ENCODE peak calls at places on chromosomes 4 and X, in six cellular contexts. One of them, this sample, is unnamed.

GRCh38 chr4:83436680-83437079 is 18.9 kb downstream of the HELQ start:
- DNase-seq in fibroblast of lung: no peak
- DNase-seq in T-cell: no peak
- DNase-seq in astrocyte of the spinal cord: no peak
- DNase-seq in GDM1: no peak
- DNase-seq in stimulated activated CD8-positive, alpha-beta memory T cell treated with anti-CD3 and anti-CD28 coated beads, Interleukin-15, amount 100 ng/mL, for 24 hours: no peak
- DNase-seq in this sample: no peak

GRCh38 chrX:129572422-129572821 is 32.4 kb downstream of the OCRL start:
- DNase-seq in astrocyte of the spinal cord: no peak
- DNase-seq in GDM1: no peak
- DNase-seq in fibroblast of lung: no peak
- DNase-seq in stimulated activated CD8-positive, alpha-beta memory T cell treated with anti-CD3 and anti-CD28 coated beads, Interleukin-15, amount 100 ng/mL, for 24 hours: no peak
- DNase-seq in T-cell: no peak
- DNase-seq in this sample: no peak

GRCh38 chr4:141248029-141248428 is 27.3 kb downstream of the ZNF330 start:
- DNase-seq in fibroblast of lung: peak; percentile 90
- DNase-seq in GDM1: no peak
- DNase-seq in stimulated activated CD8-positive, alpha-beta memory T cell treated with anti-CD3 and anti-CD28 coated beads, Interleukin-15, amount 100 ng/mL, for 24 hours: no peak
- DNase-seq in T-cell: no peak
- DNase-seq in astrocyte of the spinal cord: peak; percentile 17
- DNase-seq in this sample: peak; percentile 74

GRCh38 chr4:165326831-165327210 is 648 bp upstream of the MSMO1 start:
- DNase-seq in GDM1: no peak
- DNase-seq in fibroblast of lung: peak; percentile 39
- DNase-seq in stimulated activated CD8-positive, alpha-beta memory T cell treated with anti-CD3 and anti-CD28 coated beads, Interleukin-15, amount 100 ng/mL, for 24 hours: no peak
- DNase-seq in astrocyte of the spinal cord: no peak
- DNase-seq in T-cell: no peak
- DNase-seq in this sample: peak; percentile 22

GRCh38 chrX:126994011-126994410 is 174.5 kb downstream of the PRR32 start:
- DNase-seq in fibroblast of lung: no peak
- DNase-seq in stimulated activated CD8-positive, alpha-beta memory T cell treated with anti-CD3 and anti-CD28 coated beads, Interleukin-15, amount 100 ng/mL, for 24 hours: no peak
- DNase-seq in GDM1: no peak
- DNase-seq in T-cell: no peak
- DNase-seq in astrocyte of the spinal cord: no peak
- DNase-seq in this sample: no peak

GRCh38 chrX:69496143-69496542 is 8.0 kb upstream of the NALF2 start:
- DNase-seq in T-cell: no peak
- DNase-seq in fibroblast of lung: no peak
- DNase-seq in GDM1: no peak
- DNase-seq in stimulated activated CD8-positive, alpha-beta memory T cell treated with anti-CD3 and anti-CD28 coated beads, Interleukin-15, amount 100 ng/mL, for 24 hours: no peak
- DNase-seq in astrocyte of the spinal cord: no peak
- DNase-seq in this sample: no peak

GRCh38 chr4:37917388-37917787 is 26.5 kb downstream of the TBC1D1 start:
- DNase-seq in T-cell: no peak
- DNase-seq in astrocyte of the spinal cord: no peak
- DNase-seq in GDM1: no peak
- DNase-seq in stimulated activated CD8-positive, alpha-beta memory T cell treated with anti-CD3 and anti-CD28 coated beads, Interleukin-15, amount 100 ng/mL, for 24 hours: no peak
- DNase-seq in fibroblast of lung: no peak
- DNase-seq in this sample: no peak

GRCh38 chr4:13988347-13989265 is 361.1 kb upstream of the BOD1L1 start:
- DNase-seq in stimulated activated CD8-positive, alpha-beta memory T cell treated with anti-CD3 and anti-CD28 coated beads, Interleukin-15, amount 100 ng/mL, for 24 hours: no peak
- DNase-seq in T-cell: no peak
- DNase-seq in GDM1: no peak
- DNase-seq in fibroblast of lung: peak; percentile 98
- DNase-seq in astrocyte of the spinal cord: peak; percentile 97
- DNase-seq in this sample: peak; percentile 98

GRCh38 chrX:143633530-143634372 is 2.1 kb downstream of the SLITRK4 start:
- DNase-seq in GDM1: no peak
- DNase-seq in astrocyte of the spinal cord: no peak
- DNase-seq in T-cell: no peak
- DNase-seq in fibroblast of lung: no peak
- DNase-seq in stimulated activated CD8-positive, alpha-beta memory T cell treated with anti-CD3 and anti-CD28 coated beads, Interleukin-15, amount 100 ng/mL, for 24 hours: no peak
- DNase-seq in this sample: no peak

GRCh38 chr4:13922459-13922858 is 294.9 kb upstream of the BOD1L1 start:
- DNase-seq in stimulated activated CD8-positive, alpha-beta memory T cell treated with anti-CD3 and anti-CD28 coated beads, Interleukin-15, amount 100 ng/mL, for 24 hours: no peak
- DNase-seq in T-cell: no peak
- DNase-seq in GDM1: no peak
- DNase-seq in astrocyte of the spinal cord: no peak
- DNase-seq in fibroblast of lung: no peak
- DNase-seq in this sample: no peak

GRCh38 chr4:2942037-2942531 is 21.1 kb downstream of the NOP14 start:
- DNase-seq in GDM1: no peak
- DNase-seq in stimulated activated CD8-positive, alpha-beta memory T cell treated with anti-CD3 and anti-CD28 coated beads, Interleukin-15, amount 100 ng/mL, for 24 hours: no peak
- DNase-seq in T-cell: no peak
- DNase-seq in fibroblast of lung: no peak
- DNase-seq in astrocyte of the spinal cord: no peak
- DNase-seq in this sample: no peak

GRCh38 chrX:23616361-23616760 is 50.9 kb upstream of the PRDX4 start:
- DNase-seq in GDM1: no peak
- DNase-seq in fibroblast of lung: peak; percentile 51
- DNase-seq in stimulated activated CD8-positive, alpha-beta memory T cell treated with anti-CD3 and anti-CD28 coated beads, Interleukin-15, amount 100 ng/mL, for 24 hours: no peak
- DNase-seq in astrocyte of the spinal cord: peak; percentile 18
- DNase-seq in T-cell: no peak
- DNase-seq in this sample: peak; percentile 5

GRCh38 chr4:146243883-146244277 is 29.5 kb downstream of the REELD1 start:
- DNase-seq in stimulated activated CD8-positive, alpha-beta memory T cell treated with anti-CD3 and anti-CD28 coated beads, Interleukin-15, amount 100 ng/mL, for 24 hours: no peak
- DNase-seq in T-cell: no peak
- DNase-seq in astrocyte of the spinal cord: no peak
- DNase-seq in fibroblast of lung: no peak
- DNase-seq in GDM1: no peak
- DNase-seq in this sample: no peak

GRCh38 chr4:6104541-6105130 is 86.4 kb upstream of the C4orf50 start:
- DNase-seq in astrocyte of the spinal cord: no peak
- DNase-seq in fibroblast of lung: no peak
- DNase-seq in stimulated activated CD8-positive, alpha-beta memory T cell treated with anti-CD3 and anti-CD28 coated beads, Interleukin-15, amount 100 ng/mL, for 24 hours: no peak
- DNase-seq in T-cell: no peak
- DNase-seq in GDM1: no peak
- DNase-seq in this sample: no peak

GRCh38 chrX:21374994-21375794 is 976 bp downstream of the CNKSR2 start:
- DNase-seq in T-cell: no peak
- DNase-seq in stimulated activated CD8-positive, alpha-beta memory T cell treated with anti-CD3 and anti-CD28 coated beads, Interleukin-15, amount 100 ng/mL, for 24 hours: no peak
- DNase-seq in fibroblast of lung: no peak
- DNase-seq in astrocyte of the spinal cord: no peak
- DNase-seq in GDM1: no peak
- DNase-seq in this sample: no peak

GRCh38 chr4:150181536-150181935 is 103.3 kb downstream of the DCLK2 start:
- DNase-seq in fibroblast of lung: peak; percentile 41
- DNase-seq in astrocyte of the spinal cord: peak; percentile 43
- DNase-seq in GDM1: no peak
- DNase-seq in T-cell: no peak
- DNase-seq in stimulated activated CD8-positive, alpha-beta memory T cell treated with anti-CD3 and anti-CD28 coated beads, Interleukin-15, amount 100 ng/mL, for 24 hours: no peak
- DNase-seq in this sample: peak; percentile 39

GRCh38 chr4:7945709-7946380 is 6.2 kb upstream of the AFAP1 start:
- DNase-seq in astrocyte of the spinal cord: no peak
- DNase-seq in fibroblast of lung: peak; percentile 47
- DNase-seq in GDM1: no peak
- DNase-seq in T-cell: no peak
- DNase-seq in stimulated activated CD8-positive, alpha-beta memory T cell treated with anti-CD3 and anti-CD28 coated beads, Interleukin-15, amount 100 ng/mL, for 24 hours: no peak
- DNase-seq in this sample: no peak

GRCh38 chr4:137961051-137961438 is 281.1 kb downstream of the SLC7A11 start:
- DNase-seq in stimulated activated CD8-positive, alpha-beta memory T cell treated with anti-CD3 and anti-CD28 coated beads, Interleukin-15, amount 100 ng/mL, for 24 hours: no peak
- DNase-seq in fibroblast of lung: peak; percentile 85
- DNase-seq in GDM1: no peak
- DNase-seq in T-cell: no peak
- DNase-seq in astrocyte of the spinal cord: no peak
- DNase-seq in this sample: no peak

GRCh38 chr4:82780398-82781231 is 18.0 kb downstream of the SCD5 start:
- DNase-seq in fibroblast of lung: peak; percentile 36
- DNase-seq in GDM1: peak; percentile 33
- DNase-seq in astrocyte of the spinal cord: peak; percentile 90
- DNase-seq in stimulated activated CD8-positive, alpha-beta memory T cell treated with anti-CD3 and anti-CD28 coated beads, Interleukin-15, amount 100 ng/mL, for 24 hours: no peak
- DNase-seq in T-cell: no peak
- DNase-seq in this sample: peak; percentile 87

GRCh38 chrX:12981880-12982279 is 7.0 kb downstream of the TMSB4X start:
- DNase-seq in stimulated activated CD8-positive, alpha-beta memory T cell treated with anti-CD3 and anti-CD28 coated beads, Interleukin-15, amount 100 ng/mL, for 24 hours: no peak
- DNase-seq in astrocyte of the spinal cord: no peak
- DNase-seq in fibroblast of lung: no peak
- DNase-seq in GDM1: peak; percentile 29
- DNase-seq in T-cell: no peak
- DNase-seq in this sample: no peak

GRCh38 chrX:38166478-38167083 is 54.1 kb downstream of the SRPX start:
- DNase-seq in fibroblast of lung: peak; percentile 42
- DNase-seq in GDM1: no peak
- DNase-seq in T-cell: no peak
- DNase-seq in stimulated activated CD8-positive, alpha-beta memory T cell treated with anti-CD3 and anti-CD28 coated beads, Interleukin-15, amount 100 ng/mL, for 24 hours: no peak
- DNase-seq in astrocyte of the spinal cord: peak; percentile 35
- DNase-seq in this sample: peak; percentile 29

GRCh38 chrX:24014388-24015018 is 12.5 kb downstream of the KLHL15 start:
- DNase-seq in GDM1: no peak
- DNase-seq in stimulated activated CD8-positive, alpha-beta memory T cell treated with anti-CD3 and anti-CD28 coated beads, Interleukin-15, amount 100 ng/mL, for 24 hours: no peak
- DNase-seq in T-cell: peak; percentile 3
- DNase-seq in fibroblast of lung: no peak
- DNase-seq in astrocyte of the spinal cord: no peak
- DNase-seq in this sample: no peak

GRCh38 chrX:109049416-109049815 is 313.1 kb upstream of the IRS4 start:
- DNase-seq in GDM1: no peak
- DNase-seq in stimulated activated CD8-positive, alpha-beta memory T cell treated with anti-CD3 and anti-CD28 coated beads, Interleukin-15, amount 100 ng/mL, for 24 hours: no peak
- DNase-seq in astrocyte of the spinal cord: no peak
- DNase-seq in fibroblast of lung: no peak
- DNase-seq in T-cell: no peak
- DNase-seq in this sample: no peak

GRCh38 chr4:159227378-159227777 is 124.5 kb downstream of the RAPGEF2 start:
- DNase-seq in astrocyte of the spinal cord: no peak
- DNase-seq in fibroblast of lung: no peak
- DNase-seq in stimulated activated CD8-positive, alpha-beta memory T cell treated with anti-CD3 and anti-CD28 coated beads, Interleukin-15, amount 100 ng/mL, for 24 hours: no peak
- DNase-seq in T-cell: no peak
- DNase-seq in GDM1: no peak
- DNase-seq in this sample: peak; percentile 11

GRCh38 chrX:38879631-38880220 is 78.5 kb downstream of the MID1IP1 start:
- DNase-seq in GDM1: peak; percentile 63
- DNase-seq in astrocyte of the spinal cord: no peak
- DNase-seq in fibroblast of lung: no peak
- DNase-seq in stimulated activated CD8-positive, alpha-beta memory T cell treated with anti-CD3 and anti-CD28 coated beads, Interleukin-15, amount 100 ng/mL, for 24 hours: no peak
- DNase-seq in T-cell: no peak
- DNase-seq in this sample: no peak